ENCODE peak calls at places on chromosomes 11 and 22, in ten cellular contexts. One of them, this sample, is unnamed.

GRCh38 chr11:61529537-61530225 is 21.1 kb downstream of the LRRC10B start:
- DNase-seq in sigmoid colon: no peak
- DNase-seq in NB4: no peak
- DNase-seq in breast epithelium: no peak
- DNase-seq in lower leg skin: no peak
- DNase-seq in transverse colon: no peak
- DNase-seq in A549: no peak
- DNase-seq in IMR-90: no peak
- DNase-seq in right lobe of liver: peak; percentile 90
- DNase-seq in uterus: no peak
- DNase-seq in this sample: no peak

GRCh38 chr11:67649634-67650540 is 643 bp downstream of the ACY3 start:
- DNase-seq in lower leg skin: no peak
- DNase-seq in NB4: no peak
- DNase-seq in breast epithelium: no peak
- DNase-seq in uterus: no peak
- DNase-seq in transverse colon: no peak
- DNase-seq in sigmoid colon: peak; percentile 56
- DNase-seq in right lobe of liver: no peak
- DNase-seq in A549: no peak
- DNase-seq in IMR-90: no peak
- DNase-seq in this sample: peak; percentile 24

GRCh38 chr11:132228756-132229325 is 858.4 kb downstream of the NTM start:
- DNase-seq in transverse colon: no peak
- DNase-seq in sigmoid colon: no peak
- DNase-seq in right lobe of liver: no peak
- DNase-seq in A549: no peak
- DNase-seq in lower leg skin: no peak
- DNase-seq in breast epithelium: no peak
- DNase-seq in uterus: no peak
- DNase-seq in IMR-90: peak; percentile 43
- DNase-seq in NB4: no peak
- DNase-seq in this sample: no peak

GRCh38 chr11:125772834-125773505 is 5.7 kb downstream of the PATE2 start:
- DNase-seq in sigmoid colon: no peak
- DNase-seq in A549: no peak
- DNase-seq in transverse colon: no peak
- DNase-seq in NB4: no peak
- DNase-seq in right lobe of liver: no peak
- DNase-seq in IMR-90: peak; percentile 63
- DNase-seq in lower leg skin: no peak
- DNase-seq in uterus: no peak
- DNase-seq in breast epithelium: no peak
- DNase-seq in this sample: no peak

GRCh38 chr11:82864268-82864667 is 36.0 kb downstream of the PRCP start:
- DNase-seq in transverse colon: peak; percentile 44
- DNase-seq in NB4: peak; percentile 89
- DNase-seq in IMR-90: peak; percentile 41
- DNase-seq in A549: peak; percentile 66
- DNase-seq in uterus: peak; percentile 44
- DNase-seq in right lobe of liver: peak; percentile 65
- DNase-seq in breast epithelium: peak; percentile 45
- DNase-seq in sigmoid colon: peak; percentile 81
- DNase-seq in lower leg skin: peak; percentile 94
- DNase-seq in this sample: no peak

GRCh38 chr11:130877532-130877931 is 38.7 kb downstream of the SNX19 start:
- DNase-seq in A549: no peak
- DNase-seq in transverse colon: no peak
- DNase-seq in NB4: no peak
- DNase-seq in right lobe of liver: no peak
- DNase-seq in lower leg skin: no peak
- DNase-seq in IMR-90: no peak
- DNase-seq in sigmoid colon: no peak
- DNase-seq in uterus: no peak
- DNase-seq in breast epithelium: no peak
- DNase-seq in this sample: no peak

GRCh38 chr11:121575250-121575962 is 122.6 kb upstream of the SORL1-AS1 start:
- DNase-seq in IMR-90: peak; percentile 81
- DNase-seq in uterus: peak; percentile 88
- DNase-seq in A549: no peak
- DNase-seq in right lobe of liver: peak; percentile 92
- DNase-seq in transverse colon: peak; percentile 41
- DNase-seq in lower leg skin: no peak
- DNase-seq in sigmoid colon: peak; percentile 82
- DNase-seq in NB4: peak; percentile 94
- DNase-seq in breast epithelium: peak; percentile 34
- DNase-seq in this sample: no peak

GRCh38 chr22:17149073-17149815 is 9.8 kb downstream of the HDHD5 start:
- DNase-seq in transverse colon: peak; percentile 81
- DNase-seq in NB4: peak; percentile 31
- DNase-seq in sigmoid colon: peak; percentile 32
- DNase-seq in right lobe of liver: no peak
- DNase-seq in IMR-90: no peak
- DNase-seq in lower leg skin: no peak
- DNase-seq in uterus: no peak
- DNase-seq in A549: no peak
- DNase-seq in breast epithelium: no peak
- DNase-seq in this sample: no peak

GRCh38 chr11:93490996-93491618 is 52.1 kb downstream of the SMCO4 start:
- DNase-seq in A549: no peak
- DNase-seq in lower leg skin: no peak
- DNase-seq in right lobe of liver: no peak
- DNase-seq in IMR-90: no peak
- DNase-seq in uterus: no peak
- DNase-seq in sigmoid colon: no peak
- DNase-seq in NB4: no peak
- DNase-seq in breast epithelium: no peak
- DNase-seq in transverse colon: no peak
- DNase-seq in this sample: no peak

GRCh38 chr11:118633979-118634378 is 26.6 kb downstream of the PHLDB1 start:
- DNase-seq in NB4: no peak
- DNase-seq in IMR-90: peak; percentile 44
- DNase-seq in right lobe of liver: no peak
- DNase-seq in transverse colon: no peak
- DNase-seq in lower leg skin: no peak
- DNase-seq in uterus: no peak
- DNase-seq in A549: no peak
- DNase-seq in sigmoid colon: no peak
- DNase-seq in breast epithelium: no peak
- DNase-seq in this sample: no peak

GRCh38 chr11:85182437-85183109 is 444.6 kb downstream of the DLG2 start:
- DNase-seq in breast epithelium: no peak
- DNase-seq in NB4: peak; percentile 42
- DNase-seq in transverse colon: no peak
- DNase-seq in lower leg skin: no peak
- DNase-seq in uterus: no peak
- DNase-seq in IMR-90: peak; percentile 35
- DNase-seq in sigmoid colon: no peak
- DNase-seq in right lobe of liver: no peak
- DNase-seq in A549: peak; percentile 6
- DNase-seq in this sample: no peak

GRCh38 chr11:30260813-30261212 is 30.0 kb downstream of the FSHB start:
- DNase-seq in NB4: no peak
- DNase-seq in right lobe of liver: no peak
- DNase-seq in A549: no peak
- DNase-seq in IMR-90: no peak
- DNase-seq in sigmoid colon: no peak
- DNase-seq in uterus: no peak
- DNase-seq in breast epithelium: no peak
- DNase-seq in transverse colon: no peak
- DNase-seq in lower leg skin: no peak
- DNase-seq in this sample: no peak

DNA sequence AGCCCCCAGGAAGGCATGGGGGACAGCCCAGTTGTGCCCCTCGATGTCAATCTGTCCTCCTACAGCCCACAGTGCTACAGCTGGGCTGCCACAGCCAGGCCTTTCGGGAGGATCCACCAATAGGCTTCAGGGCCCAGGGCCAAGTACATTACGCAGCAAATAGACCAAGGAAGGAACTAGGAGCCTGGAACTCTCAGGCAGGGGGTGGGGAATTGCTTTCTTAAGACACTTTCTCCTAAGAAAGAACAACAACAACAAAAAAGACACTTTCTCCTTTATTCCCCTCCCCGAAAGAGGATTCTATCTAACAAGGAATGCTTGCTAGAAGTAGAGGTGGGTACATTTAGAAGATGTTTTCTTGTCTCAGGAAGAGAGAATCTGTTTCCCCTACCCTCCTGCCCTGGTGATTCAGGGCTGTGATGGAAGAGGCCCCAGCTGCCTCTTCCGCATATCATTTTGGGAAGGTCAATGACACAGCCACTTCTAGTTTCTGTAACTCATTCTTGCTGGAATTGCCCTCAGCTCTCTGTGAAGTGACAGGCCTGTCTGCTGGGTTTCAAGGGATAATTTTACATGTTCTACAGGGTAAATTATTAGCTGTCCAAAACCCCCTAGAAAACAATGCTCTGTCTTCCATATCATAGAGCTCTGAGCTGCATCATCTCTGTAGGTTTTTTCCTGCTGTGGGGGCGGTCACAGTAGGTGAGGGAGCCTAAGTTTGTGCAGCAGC is 6.0 kb upstream of the MALAT1 start:
- DNase-seq in lower leg skin: peak; percentile 98
- DNase-seq in A549: no peak
- DNase-seq in breast epithelium: peak; percentile 79
- DNase-seq in right lobe of liver: peak; percentile 75
- DNase-seq in transverse colon: peak; percentile 87
- DNase-seq in sigmoid colon: peak; percentile 97
- DNase-seq in NB4: peak; percentile 63
- DNase-seq in uterus: peak; percentile 88
- DNase-seq in IMR-90: peak; percentile 89
- DNase-seq in this sample: no peak
- TF ChIP-seq POLR2A in lower leg skin: no peak
- TF ChIP-seq POLR2A in A549: peak; percentile 37
- TF ChIP-seq POLR2A in breast epithelium: peak; percentile 34
- TF ChIP-seq POLR2A in right lobe of liver: peak; percentile 64
- TF ChIP-seq POLR2A in transverse colon: peak; percentile 63
- TF ChIP-seq POLR2A in sigmoid colon: peak; percentile 65
- TF ChIP-seq POLR2A in NB4: no peak
- TF ChIP-seq POLR2A in uterus: peak; percentile 56
- TF ChIP-seq POLR2A in IMR-90: peak; percentile 88
- TF ChIP-seq POLR2A in this sample: peak; percentile 72

DNA sequence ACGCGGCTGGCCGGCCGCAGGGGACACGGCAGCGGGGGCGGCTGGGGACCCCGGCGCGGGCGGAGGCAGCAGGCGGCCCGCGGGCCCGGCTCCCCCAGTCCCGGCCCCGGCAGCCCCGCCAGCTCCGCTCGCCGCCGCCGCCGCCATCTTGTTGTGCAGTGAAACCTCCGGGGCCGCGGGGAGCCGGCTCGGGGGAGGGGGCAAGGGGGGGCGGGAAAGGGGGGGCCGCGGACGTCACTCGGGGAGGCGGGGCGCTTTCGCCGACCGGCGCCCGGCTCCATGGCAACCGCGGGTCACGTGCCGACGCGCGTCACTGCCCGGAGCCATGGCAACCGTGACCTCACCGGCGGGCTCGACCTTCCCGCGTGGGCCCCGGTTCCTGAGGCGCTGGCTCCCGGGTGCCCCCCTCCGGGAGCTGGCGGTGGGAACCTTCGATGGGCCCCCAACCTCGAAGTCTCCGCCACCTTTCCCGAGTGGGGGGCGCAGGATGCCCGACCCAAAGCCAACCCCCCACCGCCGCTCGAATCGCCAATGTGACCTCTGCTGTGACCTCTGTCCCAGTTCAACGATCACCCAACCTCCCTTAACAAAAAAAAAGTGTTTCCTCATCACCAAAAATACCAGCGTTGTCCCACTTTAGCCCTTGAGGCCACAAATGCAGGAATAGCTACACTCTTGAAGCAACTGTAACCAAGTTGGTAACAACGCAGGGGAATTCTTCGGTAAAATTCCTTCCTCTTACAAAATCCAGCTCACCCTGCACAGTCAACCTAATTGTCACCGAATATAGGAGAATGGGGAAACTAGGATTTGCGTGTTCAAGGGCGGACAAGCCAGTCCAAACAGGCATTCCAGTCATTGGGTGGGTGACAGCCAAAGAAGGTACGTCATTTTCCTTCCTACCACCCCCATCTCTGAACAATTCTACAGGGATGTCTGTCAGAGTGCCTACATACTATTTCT is at the start of gene SIK3:
- DNase-seq in lower leg skin: peak; percentile 98
- DNase-seq in IMR-90: peak; percentile 89
- DNase-seq in transverse colon: peak; percentile 96
- DNase-seq in A549: peak; percentile 85
- DNase-seq in sigmoid colon: peak; percentile 97
- DNase-seq in breast epithelium: peak; percentile 91
- DNase-seq in right lobe of liver: peak; percentile 97
- DNase-seq in uterus: peak; percentile 95
- DNase-seq in NB4: peak; percentile 95
- DNase-seq in this sample: peak; percentile 93
- TF ChIP-seq POLR2A in lower leg skin: peak; percentile 21
- TF ChIP-seq POLR2A in IMR-90: peak; percentile 43
- TF ChIP-seq POLR2A in transverse colon: peak; percentile 66
- TF ChIP-seq POLR2A in A549: peak; percentile 36
- TF ChIP-seq POLR2A in sigmoid colon: peak; percentile 76
- TF ChIP-seq POLR2A in breast epithelium: peak; percentile 54
- TF ChIP-seq POLR2A in right lobe of liver: peak; percentile 73
- TF ChIP-seq POLR2A in uterus: peak; percentile 64
- TF ChIP-seq POLR2A in NB4: peak; percentile 45
- TF ChIP-seq POLR2A in this sample: peak; percentile 78

DNA sequence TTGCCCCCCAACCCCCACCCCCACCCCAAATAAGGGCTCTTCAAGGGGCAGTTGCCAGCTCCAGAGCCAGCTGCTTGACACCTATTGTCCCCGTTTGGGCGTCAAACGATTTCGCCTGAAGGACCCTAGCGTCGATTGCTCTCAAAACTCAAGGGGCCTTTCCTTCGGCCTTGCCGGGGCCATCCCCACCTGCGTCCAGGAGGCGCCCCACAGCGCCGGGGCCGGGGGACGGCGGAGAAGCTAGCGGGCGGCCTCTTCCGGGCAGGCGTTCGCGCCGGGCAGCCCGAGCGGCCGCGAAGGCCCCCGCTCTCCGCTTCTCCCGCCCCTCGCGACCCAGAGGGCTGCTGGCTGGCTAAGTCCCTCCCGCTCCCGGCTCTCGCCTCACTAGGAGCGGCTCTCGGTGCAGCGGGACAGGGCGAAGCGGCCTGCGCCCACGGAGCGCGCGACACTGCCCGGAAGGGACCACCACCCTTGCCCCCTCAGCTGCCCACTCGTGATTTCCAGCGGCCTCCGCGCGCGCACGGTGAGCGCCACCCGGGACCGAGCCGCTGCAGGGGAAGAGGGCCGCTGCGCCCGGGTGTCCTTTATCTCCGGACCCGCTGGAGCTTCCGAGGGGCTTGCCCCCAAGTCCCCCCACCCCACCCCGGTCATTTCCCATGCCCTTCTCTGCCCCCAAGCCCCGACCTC is at the start of gene CAPRIN1:
- DNase-seq in lower leg skin: peak; percentile 95
- DNase-seq in IMR-90: peak; percentile 83
- DNase-seq in transverse colon: peak; percentile 89
- DNase-seq in sigmoid colon: peak; percentile 92
- DNase-seq in right lobe of liver: peak; percentile 93
- DNase-seq in NB4: peak; percentile 97
- DNase-seq in A549: peak; percentile 89
- DNase-seq in uterus: peak; percentile 85
- DNase-seq in breast epithelium: peak; percentile 73
- DNase-seq in this sample: peak; percentile 81
- TF ChIP-seq POLR2A in lower leg skin: no peak
- TF ChIP-seq POLR2A in IMR-90: peak; percentile 70
- TF ChIP-seq POLR2A in transverse colon: peak; percentile 91
- TF ChIP-seq POLR2A in sigmoid colon: peak; percentile 54
- TF ChIP-seq POLR2A in right lobe of liver: peak; percentile 82
- TF ChIP-seq POLR2A in NB4: peak; percentile 78
- TF ChIP-seq POLR2A in A549: peak; percentile 75
- TF ChIP-seq POLR2A in uterus: peak; percentile 27
- TF ChIP-seq POLR2A in breast epithelium: no peak
- TF ChIP-seq POLR2A in this sample: peak; percentile 82

GRCh38 chr11:66184728-66185127 is 83.7 kb upstream of the RAB1B start:
- DNase-seq in transverse colon: no peak
- DNase-seq in right lobe of liver: no peak
- DNase-seq in uterus: no peak
- DNase-seq in NB4: no peak
- DNase-seq in breast epithelium: no peak
- DNase-seq in sigmoid colon: no peak
- DNase-seq in lower leg skin: no peak
- DNase-seq in A549: no peak
- DNase-seq in IMR-90: no peak
- DNase-seq in this sample: no peak
- TF ChIP-seq POLR2A in transverse colon: no peak
- TF ChIP-seq POLR2A in right lobe of liver: no peak
- TF ChIP-seq POLR2A in uterus: no peak
- TF ChIP-seq POLR2A in NB4: no peak
- TF ChIP-seq POLR2A in breast epithelium: no peak
- TF ChIP-seq POLR2A in sigmoid colon: no peak
- TF ChIP-seq POLR2A in lower leg skin: no peak
- TF ChIP-seq POLR2A in A549: no peak
- TF ChIP-seq POLR2A in IMR-90: no peak
- TF ChIP-seq POLR2A in this sample: no peak